ENCODE peak calls at places on chromosome 14, in eight cellular contexts. D is cardiac muscle cell; O is kidney epithelial cell; N is stromal cell of bone marrow; S is stimulated activated naive CD8-positive, alpha-beta T cell treated with anti-CD3 and anti-CD28 coated beads, Interleukin-15, Interleukin-2, amounts not matched to agents 100 U/mL and 50 U/mL, for 24 hours; X is heart right ventricle; M is frontal cortex; K is Right ventricle myocardium superior. Q is an unnamed sample.

GRCh38 chr14:101789222-101789621 is 27.7 kb downstream of the PPP2R5C start:
- DNase-seq in D (no peak), O (no peak), N (no peak), S (no peak), X (peak; percentile 31), M (no peak), K (peak; percentile 55), Q (no peak)

GRCh38 chr14:105055736-105056302 is 9.4 kb downstream of the GPR132 start:
- DNase-seq in D (no peak), O (no peak), N (no peak), S (no peak), X (no peak), M (no peak), K (peak; percentile 33), Q (no peak)

GRCh38 chr14:92863281-92863680 is 59.7 kb upstream of the CHGA start:
- DNase-seq in D (no peak), O (no peak), N (no peak), S (no peak), X (no peak), M (no peak), K (no peak), Q (no peak)

GRCh38 chr14:88825503-88825902 is 1.1 kb downstream of the TTC8 start:
- DNase-seq in D (no peak), O (no peak), N (no peak), S (no peak), X (no peak), M (no peak), K (no peak), Q (no peak)

GRCh38 chr14:101065246-101065645 is 161.7 kb upstream of the RTL1 start:
- DNase-seq in D (no peak), O (no peak), N (no peak), S (no peak), X (no peak), M (no peak), K (no peak), Q (no peak)

GRCh38 chr14:55454264-55455151 is 14.1 kb upstream of the TBPL2 start:
- DNase-seq in D (peak; percentile 89), O (peak; percentile 63), N (no peak), S (no peak), X (no peak), M (no peak), K (no peak), Q (no peak)

GRCh38 chr14:58549358-58549757 is 88.4 kb upstream of the DACT1 start:
- DNase-seq in D (no peak), O (no peak), N (no peak), S (no peak), X (no peak), M (no peak), K (no peak), Q (no peak)

GRCh38 chr14:93132472-93133065 is 16.8 kb upstream of the ITPK1 start:
- DNase-seq in D (peak; percentile 53), O (no peak), N (peak; percentile 35), S (peak; percentile 29), X (no peak), M (peak; percentile 44), K (no peak), Q (peak; percentile 59)

GRCh38 chr14:21652209-21652808 is 1.3 kb upstream of the OR4E2 start:
- DNase-seq in D (no peak), O (no peak), N (no peak), S (no peak), X (no peak), M (no peak), K (no peak), Q (no peak)

GRCh38 chr14:96176275-96176674 is 28.4 kb upstream of the BDKRB2 start:
- DNase-seq in D (peak; percentile 46), O (no peak), N (peak; percentile 67), S (no peak), X (no peak), M (no peak), K (no peak), Q (no peak)

GRCh38 chr14:100045687-100046344 is 19.4 kb upstream of the EVL start:
- DNase-seq in D (peak; percentile 17), O (no peak), N (no peak), S (no peak), X (no peak), M (no peak), K (no peak), Q (no peak)

GRCh38 chr14:99320105-99320572 is 48.1 kb upstream of the BCL11B start:
- DNase-seq in D (peak; percentile 38), O (peak; percentile 4), N (peak; percentile 2), S (peak; percentile 83), X (peak; percentile 43), M (no peak), K (peak; percentile 60), Q (peak; percentile 85)

GRCh38 chr14:68137704-68138619 is 318.4 kb downstream of the RAD51B start:
- DNase-seq in D (peak; percentile 89), O (peak; percentile 99), N (peak; percentile 93), S (peak; percentile 6), X (no peak), M (no peak), K (no peak), Q (peak; percentile 19)

GRCh38 chr14:60721331-60722162 is 2.6 kb downstream of the SIX4 start:
- DNase-seq in D (peak; percentile 44), O (no peak), N (no peak), S (peak; percentile 73), X (peak; percentile 37), M (peak; percentile 27), K (peak; percentile 46), Q (peak; percentile 68)

GRCh38 chr14:67240168-67240932 is 885 bp upstream of the PALS1 start:
- DNase-seq in D (peak; percentile 27), O (no peak), N (no peak), S (peak; percentile 48), X (peak; percentile 54), M (peak; percentile 24), K (peak; percentile 73), Q (no peak)

GRCh38 chr14:53894456-53894855 is 62.2 kb downstream of the BMP4 start:
- DNase-seq in D (peak; percentile 76), O (no peak), N (peak; percentile 57), S (no peak), X (no peak), M (no peak), K (no peak), Q (no peak)

GRCh38 chr14:44108601-44109000 is 398.5 kb downstream of the FSCB start:
- DNase-seq in D (no peak), O (no peak), N (no peak), S (no peak), X (no peak), M (no peak), K (no peak), Q (no peak)

GRCh38 chr14:96202441-96203094 is 2.1 kb upstream of the BDKRB2 start:
- DNase-seq in D (no peak), O (no peak), N (no peak), S (no peak), X (no peak), M (no peak), K (no peak), Q (no peak)

GRCh38 chr14:100523536-100524025 is 63.6 kb downstream of the BEGAIN start:
- DNase-seq in D (no peak), O (no peak), N (no peak), S (no peak), X (no peak), M (no peak), K (no peak), Q (peak; percentile 6)

GRCh38 chr14:70359076-70359424 is 433 bp downstream of the COX16 start:
- DNase-seq in D (no peak), O (peak; percentile 1), N (no peak), S (no peak), X (no peak), M (no peak), K (peak; percentile 46), Q (no peak)

GRCh38 chr14:22249775-22250174 is 339.2 kb downstream of the DAD1 start:
- DNase-seq in D (no peak), O (no peak), N (no peak), S (no peak), X (no peak), M (no peak), K (no peak), Q (no peak)

GRCh38 chr14:44981198-44981597 is 19.2 kb downstream of the TOGARAM1 start:
- DNase-seq in D (no peak), O (no peak), N (no peak), S (no peak), X (no peak), M (no peak), K (no peak), Q (no peak)

GRCh38 chr14:22252591-22253178 is 336.3 kb downstream of the DAD1 start:
- DNase-seq in D (no peak), O (no peak), N (no peak), S (no peak), X (no peak), M (no peak), K (no peak), Q (no peak)

GRCh38 chr14:59018978-59019377 is 169.5 kb upstream of the DAAM1 start:
- DNase-seq in D (peak; percentile 25), O (no peak), N (no peak), S (no peak), X (no peak), M (no peak), K (no peak), Q (no peak)

GRCh38 chr14:89848165-89848564 is 106.4 kb downstream of the EFCAB11 start:
- DNase-seq in D (peak; percentile 28), O (no peak), N (no peak), S (no peak), X (no peak), M (no peak), K (no peak), Q (no peak)

GRCh38 chr14:74846968-74847549 is 28.9 kb downstream of the PROX2 start:
- DNase-seq in D (peak; percentile 30), O (no peak), N (no peak), S (no peak), X (no peak), M (no peak), K (no peak), Q (no peak)

GRCh38 chr14:67623114-67623513 is 3.4 kb downstream of the ARG2 start:
- DNase-seq in D (peak; percentile 56), O (no peak), N (peak; percentile 44), S (no peak), X (no peak), M (no peak), K (no peak), Q (no peak)

GRCh38 chr14:104145826-104146642 is 7.6 kb downstream of the KIF26A start:
- DNase-seq in D (no peak), O (no peak), N (no peak), S (no peak), X (peak; percentile 14), M (no peak), K (peak; percentile 22), Q (no peak)

GRCh38 chr14:81727243-81727642 is 193.6 kb upstream of the SEL1L start:
- DNase-seq in D (no peak), O (peak; percentile 25), N (no peak), S (no peak), X (no peak), M (no peak), K (no peak), Q (no peak)

GRCh38 chr14:24632761-24633160 is 1.2 kb downstream of the GZMB start:
- DNase-seq in D (no peak), O (no peak), N (no peak), S (no peak), X (no peak), M (no peak), K (no peak), Q (no peak)

GRCh38 chr14:55136241-55136640 is 7.2 kb downstream of the LGALS3 start:
- DNase-seq in D (peak; percentile 47), O (no peak), N (no peak), S (no peak), X (no peak), M (no peak), K (no peak), Q (no peak)

GRCh38 chr14:72715215-72715909 is 178.5 kb downstream of the DPF3 start:
- DNase-seq in D (peak; percentile 11), O (no peak), N (no peak), S (peak; percentile 10), X (peak; percentile 40), M (no peak), K (peak; percentile 65), Q (no peak)

GRCh38 chr14:69237584-69237983 is 22.4 kb upstream of the GALNT16 start:
- DNase-seq in D (no peak), O (no peak), N (no peak), S (no peak), X (no peak), M (no peak), K (no peak), Q (no peak)

GRCh38 chr14:105180598-105181528 is at the start of gene NUDT14:
- DNase-seq in D (peak; percentile 53), O (no peak), N (peak; percentile 17), S (peak; percentile 83), X (peak; percentile 77), M (peak; percentile 92), K (peak; percentile 82), Q (peak; percentile 99)

Q was measured in 8988T.